ENCODE peak calls at places on chromosomes 13 and 19, in seven cellular contexts. One of them, this sample, is unnamed. For H3K4me1, the result is how much of the 10 kb centered on the place peaks cover.

GRCh38 chr19:31350033-31350692 is 927 bp upstream of the TSHZ3 start:
- DNase-seq in neuronal stem cell: no peak
- DNase-seq in BE2C: no peak
- DNase-seq in upper lobe of left lung: no peak
- DNase-seq in esophagus muscularis mucosa: no peak
- DNase-seq in fibroblast of lung: peak
- DNase-seq in esophagus squamous epithelium: no peak
- DNase-seq in this sample: no peak

GRCh38 chr19:39671739-39672363 is 16.1 kb downstream of the LGALS16 start:
- DNase-seq in neuronal stem cell: peak
- DNase-seq in BE2C: peak
- DNase-seq in upper lobe of left lung: no peak
- DNase-seq in esophagus muscularis mucosa: peak
- DNase-seq in fibroblast of lung: peak
- DNase-seq in esophagus squamous epithelium: no peak
- DNase-seq in this sample: peak

GRCh38 chr13:112880221-112880641 is 88.8 kb upstream of the MCF2L start:
- DNase-seq in neuronal stem cell: no peak
- DNase-seq in BE2C: no peak
- DNase-seq in upper lobe of left lung: no peak
- DNase-seq in esophagus muscularis mucosa: no peak
- DNase-seq in fibroblast of lung: no peak
- DNase-seq in esophagus squamous epithelium: no peak
- DNase-seq in this sample: no peak

GRCh38 chr13:44763604-44764311 is 187.6 kb upstream of the TSC22D1 start:
- DNase-seq in neuronal stem cell: no peak
- DNase-seq in BE2C: peak
- DNase-seq in upper lobe of left lung: no peak
- DNase-seq in esophagus muscularis mucosa: no peak
- DNase-seq in fibroblast of lung: no peak
- DNase-seq in esophagus squamous epithelium: no peak
- DNase-seq in this sample: no peak

GRCh38 chr19:53865918-53866696 is 1.6 kb upstream of the MYADM start:
- DNase-seq in neuronal stem cell: peak
- DNase-seq in BE2C: peak
- DNase-seq in upper lobe of left lung: peak
- DNase-seq in esophagus muscularis mucosa: no peak
- DNase-seq in fibroblast of lung: peak
- DNase-seq in esophagus squamous epithelium: no peak
- DNase-seq in this sample: no peak

GRCh38 chr19:40388486-40388885 is 1.5 kb downstream of the HIPK4 start:
- DNase-seq in neuronal stem cell: no peak
- DNase-seq in BE2C: no peak
- DNase-seq in upper lobe of left lung: no peak
- DNase-seq in esophagus muscularis mucosa: no peak
- DNase-seq in fibroblast of lung: no peak
- DNase-seq in esophagus squamous epithelium: no peak
- DNase-seq in this sample: no peak

GRCh38 chr19:35044317-35045117 is 3.0 kb downstream of the HPN start:
- DNase-seq in neuronal stem cell: peak
- DNase-seq in BE2C: peak
- DNase-seq in upper lobe of left lung: no peak
- DNase-seq in esophagus muscularis mucosa: no peak
- DNase-seq in fibroblast of lung: peak
- DNase-seq in esophagus squamous epithelium: no peak
- DNase-seq in this sample: no peak

GRCh38 chr13:32086791-32087441 is 55.3 kb downstream of the FRY start:
- DNase-seq in neuronal stem cell: no peak
- DNase-seq in BE2C: no peak
- DNase-seq in upper lobe of left lung: no peak
- DNase-seq in esophagus muscularis mucosa: no peak
- DNase-seq in fibroblast of lung: no peak
- DNase-seq in esophagus squamous epithelium: no peak
- DNase-seq in this sample: no peak

GRCh38 chr19:31355330-31356289 is 6.4 kb upstream of the TSHZ3 start:
- DNase-seq in neuronal stem cell: no peak
- DNase-seq in BE2C: no peak
- DNase-seq in upper lobe of left lung: no peak
- DNase-seq in esophagus muscularis mucosa: no peak
- DNase-seq in fibroblast of lung: no peak
- DNase-seq in esophagus squamous epithelium: no peak
- DNase-seq in this sample: peak

GRCh38 chr13:114152831-114153371 is 20.5 kb upstream of the RASA3 start:
- DNase-seq in neuronal stem cell: no peak
- DNase-seq in BE2C: no peak
- DNase-seq in upper lobe of left lung: no peak
- DNase-seq in esophagus muscularis mucosa: no peak
- DNase-seq in fibroblast of lung: no peak
- DNase-seq in esophagus squamous epithelium: no peak
- DNase-seq in this sample: no peak

GRCh38 chr19:31610036-31610435 is 260.8 kb upstream of the TSHZ3 start:
- DNase-seq in neuronal stem cell: no peak
- DNase-seq in BE2C: no peak
- DNase-seq in upper lobe of left lung: no peak
- DNase-seq in esophagus muscularis mucosa: no peak
- DNase-seq in fibroblast of lung: no peak
- DNase-seq in esophagus squamous epithelium: no peak
- DNase-seq in this sample: no peak

GRCh38 chr19:2782357-2782935 is 627 bp downstream of the SGTA start:
- DNase-seq in neuronal stem cell: peak
- DNase-seq in BE2C: no peak
- DNase-seq in upper lobe of left lung: no peak
- DNase-seq in esophagus muscularis mucosa: no peak
- DNase-seq in fibroblast of lung: no peak
- DNase-seq in esophagus squamous epithelium: no peak
- DNase-seq in this sample: no peak

GRCh38 chr19:2779121-2779740 is 3.8 kb downstream of the SGTA start:
- DNase-seq in neuronal stem cell: no peak
- DNase-seq in BE2C: no peak
- DNase-seq in upper lobe of left lung: no peak
- DNase-seq in esophagus muscularis mucosa: no peak
- DNase-seq in fibroblast of lung: no peak
- DNase-seq in esophagus squamous epithelium: no peak
- DNase-seq in this sample: no peak

GRCh38 chr19:2777952-2778683 is 5.0 kb downstream of the SGTA start:
- DNase-seq in neuronal stem cell: no peak
- DNase-seq in BE2C: no peak
- DNase-seq in upper lobe of left lung: no peak
- DNase-seq in esophagus muscularis mucosa: no peak
- DNase-seq in fibroblast of lung: no peak
- DNase-seq in esophagus squamous epithelium: no peak
- DNase-seq in this sample: no peak

GRCh38 chr19:2782936-2783780 is at the start of gene SGTA:
- DNase-seq in neuronal stem cell: peak
- DNase-seq in BE2C: peak
- DNase-seq in upper lobe of left lung: peak
- DNase-seq in esophagus muscularis mucosa: peak
- DNase-seq in fibroblast of lung: peak
- DNase-seq in esophagus squamous epithelium: peak
- DNase-seq in this sample: peak

DNA sequence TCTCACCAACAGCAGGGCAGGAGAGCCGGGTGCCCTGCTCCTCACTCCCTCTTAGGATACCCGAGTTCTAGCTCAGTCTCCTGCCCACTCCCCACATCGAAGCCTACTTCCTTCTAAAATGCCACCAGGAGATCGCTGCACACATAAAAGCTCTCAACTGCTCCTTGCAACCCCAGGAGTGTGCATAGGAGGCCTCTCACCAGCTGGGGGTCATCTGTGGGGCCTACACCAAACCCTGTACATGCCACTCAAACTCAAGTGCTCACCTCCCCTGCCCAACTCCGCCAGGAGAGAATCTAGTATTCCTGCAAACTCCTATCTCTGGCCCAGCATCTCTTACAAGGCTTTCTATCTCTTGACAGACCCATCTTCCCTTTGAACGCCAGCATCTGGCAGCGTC is 2.8 kb downstream of the SGTA start:
- DNase-seq in neuronal stem cell: no peak
- DNase-seq in BE2C: no peak
- DNase-seq in upper lobe of left lung: no peak
- DNase-seq in esophagus muscularis mucosa: no peak
- DNase-seq in fibroblast of lung: no peak
- DNase-seq in esophagus squamous epithelium: no peak
- DNase-seq in this sample: no peak
- H3K4me1 ChIP-seq in neuronal stem cell: under half
- H3K4me1 ChIP-seq in BE2C: under half
- H3K4me1 ChIP-seq in upper lobe of left lung: under half
- H3K4me1 ChIP-seq in esophagus muscularis mucosa: half or more
- H3K4me1 ChIP-seq in fibroblast of lung: under half
- H3K4me1 ChIP-seq in esophagus squamous epithelium: half or more
- H3K4me1 ChIP-seq in this sample: under half

GRCh38 chr19:3411636-3412035 is 45.3 kb downstream of the NFIC start:
- DNase-seq in neuronal stem cell: no peak
- DNase-seq in BE2C: no peak
- DNase-seq in upper lobe of left lung: no peak
- DNase-seq in esophagus muscularis mucosa: no peak
- DNase-seq in fibroblast of lung: no peak
- DNase-seq in esophagus squamous epithelium: no peak
- DNase-seq in this sample: no peak
- H3K4me1 ChIP-seq in neuronal stem cell: under half
- H3K4me1 ChIP-seq in BE2C: under half
- H3K4me1 ChIP-seq in upper lobe of left lung: under half
- H3K4me1 ChIP-seq in esophagus muscularis mucosa: under half
- H3K4me1 ChIP-seq in fibroblast of lung: under half
- H3K4me1 ChIP-seq in esophagus squamous epithelium: half or more
- H3K4me1 ChIP-seq in this sample: under half

DNA sequence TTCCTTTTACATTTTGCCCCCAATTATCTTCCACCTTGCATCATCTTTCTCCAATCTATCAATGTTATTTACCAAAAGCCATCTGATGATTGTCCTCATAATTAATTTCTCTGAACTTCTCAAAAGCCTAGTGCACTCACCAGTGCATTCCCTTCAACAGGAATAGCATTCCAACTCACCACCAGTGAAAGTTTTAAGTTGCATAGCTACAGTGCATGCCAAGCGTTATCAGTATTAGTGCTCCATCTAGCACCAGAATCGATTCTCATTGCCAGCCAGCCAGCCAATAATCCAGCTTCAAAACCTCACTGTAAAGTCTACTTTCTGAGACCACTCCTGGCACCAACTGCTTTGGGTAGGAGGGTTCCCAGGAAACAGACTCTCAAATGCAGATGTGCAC is 7.4 kb downstream of the MYCBP2 start:
- DNase-seq in neuronal stem cell: no peak
- DNase-seq in BE2C: no peak
- DNase-seq in upper lobe of left lung: no peak
- DNase-seq in esophagus muscularis mucosa: no peak
- DNase-seq in fibroblast of lung: no peak
- DNase-seq in esophagus squamous epithelium: no peak
- DNase-seq in this sample: no peak
- H3K4me1 ChIP-seq in neuronal stem cell: under half
- H3K4me1 ChIP-seq in BE2C: under half
- H3K4me1 ChIP-seq in upper lobe of left lung: under half
- H3K4me1 ChIP-seq in esophagus muscularis mucosa: under half
- H3K4me1 ChIP-seq in fibroblast of lung: under half
- H3K4me1 ChIP-seq in esophagus squamous epithelium: half or more
- H3K4me1 ChIP-seq in this sample: under half

GRCh38 chr13:102848956-102849355 is 3.1 kb downstream of the ERCC5 start:
- DNase-seq in neuronal stem cell: no peak
- DNase-seq in BE2C: no peak
- DNase-seq in upper lobe of left lung: no peak
- DNase-seq in esophagus muscularis mucosa: no peak
- DNase-seq in fibroblast of lung: no peak
- DNase-seq in esophagus squamous epithelium: no peak
- DNase-seq in this sample: no peak
- H3K4me1 ChIP-seq in neuronal stem cell: under half
- H3K4me1 ChIP-seq in BE2C: under half
- H3K4me1 ChIP-seq in upper lobe of left lung: under half
- H3K4me1 ChIP-seq in esophagus muscularis mucosa: under half
- H3K4me1 ChIP-seq in fibroblast of lung: under half
- H3K4me1 ChIP-seq in esophagus squamous epithelium: under half
- H3K4me1 ChIP-seq in this sample: under half

DNA sequence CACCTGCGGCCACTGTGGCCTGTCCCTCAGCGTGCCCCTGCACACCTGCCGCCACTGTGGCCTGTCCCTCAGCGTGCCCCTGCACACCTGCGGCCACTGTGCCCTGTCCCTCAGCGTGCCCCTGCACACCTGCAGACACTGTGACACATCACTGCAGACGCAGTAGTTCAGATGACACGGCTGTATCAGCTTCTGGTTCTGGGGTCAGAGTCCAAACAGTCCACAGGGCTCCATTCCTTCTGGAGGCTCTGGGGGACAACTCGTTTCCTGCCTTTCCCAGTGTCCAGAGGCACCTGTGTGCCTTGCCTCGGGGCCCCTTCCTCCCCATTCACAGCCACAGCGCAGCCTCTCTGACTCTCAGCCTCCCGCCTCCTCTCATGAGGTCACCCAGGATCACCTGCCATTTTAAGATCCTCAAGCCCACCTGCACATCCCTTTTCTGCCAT is 5.5 kb downstream of the SF3A2 start:
- DNase-seq in neuronal stem cell: no peak
- DNase-seq in BE2C: no peak
- DNase-seq in upper lobe of left lung: no peak
- DNase-seq in esophagus muscularis mucosa: no peak
- DNase-seq in fibroblast of lung: no peak
- DNase-seq in esophagus squamous epithelium: no peak
- DNase-seq in this sample: no peak
- H3K4me1 ChIP-seq in neuronal stem cell: under half
- H3K4me1 ChIP-seq in BE2C: under half
- H3K4me1 ChIP-seq in upper lobe of left lung: half or more
- H3K4me1 ChIP-seq in esophagus muscularis mucosa: half or more
- H3K4me1 ChIP-seq in fibroblast of lung: under half
- H3K4me1 ChIP-seq in esophagus squamous epithelium: half or more
- H3K4me1 ChIP-seq in this sample: under half

DNA sequence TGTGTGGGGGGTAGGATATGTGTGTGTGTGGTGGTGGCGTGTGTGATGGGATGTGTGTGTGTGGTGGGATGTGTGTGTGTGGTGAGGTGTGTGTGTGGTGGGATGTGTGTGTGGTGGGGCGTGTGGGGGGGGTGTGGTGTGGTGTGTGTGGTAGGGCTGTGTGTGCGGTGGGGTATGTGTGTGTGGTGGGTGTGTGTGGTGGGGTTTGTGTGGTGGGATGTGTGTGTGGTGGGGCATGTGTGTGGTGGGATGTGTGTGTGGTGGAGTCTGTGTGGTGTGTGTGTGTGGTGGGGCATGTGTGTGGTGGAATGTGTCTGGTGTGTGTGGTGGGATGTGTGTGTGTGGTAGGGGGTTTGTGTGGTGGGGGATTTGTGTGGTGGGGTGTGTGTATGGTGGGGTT is 41.2 kb upstream of the NPAS1 start:
- DNase-seq in neuronal stem cell: no peak
- DNase-seq in BE2C: no peak
- DNase-seq in upper lobe of left lung: no peak
- DNase-seq in esophagus muscularis mucosa: no peak
- DNase-seq in fibroblast of lung: no peak
- DNase-seq in esophagus squamous epithelium: no peak
- DNase-seq in this sample: no peak
- H3K4me1 ChIP-seq in neuronal stem cell: under half
- H3K4me1 ChIP-seq in BE2C: under half
- H3K4me1 ChIP-seq in upper lobe of left lung: half or more
- H3K4me1 ChIP-seq in esophagus muscularis mucosa: half or more
- H3K4me1 ChIP-seq in fibroblast of lung: under half
- H3K4me1 ChIP-seq in esophagus squamous epithelium: half or more
- H3K4me1 ChIP-seq in this sample: under half